ENCODE peak calls at places on chromosomes 16 and 17, in seven cellular contexts. U is lower leg skin; W is heart right ventricle; E is stimulated activated naive CD8-positive, alpha-beta T cell treated with anti-CD3 and anti-CD28 coated beads, Interleukin-15, amount 100 ng/mL, for 72 hours; M is D721Med; F is amniotic stem cell; P is left colon. Q is an unnamed sample.

GRCh38 chr16:50602531-50603205 is 54.5 kb downstream of the NKD1 start:
- DNase-seq in U (no peak), W (no peak), E (no peak), M (no peak), F (no peak), P (peak), Q (no peak)

GRCh38 chr16:77359065-77359502 is 75.8 kb downstream of the ADAMTS18 start:
- DNase-seq in U (no peak), W (no peak), E (no peak), M (no peak), F (no peak), P (no peak), Q (no peak)

GRCh38 chr17:82668631-82669099 is 20.4 kb upstream of the WDR45B start:
- DNase-seq in U (no peak), W (peak), E (peak), M (no peak), F (no peak), P (peak), Q (peak)

GRCh38 chr16:74736531-74737157 is 36.0 kb upstream of the MLKL start:
- DNase-seq in U (no peak), W (no peak), E (no peak), M (peak), F (no peak), P (no peak), Q (no peak)

GRCh38 chr17:8326591-8327583 is 12.8 kb upstream of the ODF4 start:
- DNase-seq in U (no peak), W (peak), E (peak), M (no peak), F (no peak), P (peak), Q (peak)

GRCh38 chr17:2902546-2902945 is 106.3 kb downstream of the RAP1GAP2 start:
- DNase-seq in U (no peak), W (no peak), E (no peak), M (no peak), F (no peak), P (no peak), Q (no peak)

GRCh38 chr17:82101301-82101715 is 3.3 kb upstream of the FASN start:
- DNase-seq in U (no peak), W (no peak), E (no peak), M (no peak), F (no peak), P (no peak), Q (no peak)

GRCh38 chr16:14263769-14264168 is 192.7 kb downstream of the MRTFB start:
- DNase-seq in U (no peak), W (no peak), E (no peak), M (no peak), F (no peak), P (no peak), Q (no peak)

GRCh38 chr16:12111223-12111622 is 134.7 kb downstream of the SNX29 start:
- DNase-seq in U (no peak), W (no peak), E (no peak), M (no peak), F (no peak), P (no peak), Q (no peak)

GRCh38 chr16:60246055-60246454 is 1511.9 kb upstream of the GOT2 start:
- DNase-seq in U (no peak), W (no peak), E (no peak), M (no peak), F (no peak), P (no peak), Q (no peak)

GRCh38 chr16:20675488-20676267 is 21.8 kb downstream of the ACSM1 start:
- DNase-seq in U (no peak), W (no peak), E (peak), M (no peak), F (no peak), P (peak), Q (peak)